ENCODE peak calls at places on chromosomes 11 and 22, in six cellular contexts. One of them, this sample, is unnamed. For H3K27me3, the result is how much of the 10 kb centered on the place peaks cover.

GRCh38 chr11:2779981-2780849 is 80.4 kb upstream of the KCNQ1OT1 start:
- DNase-seq in body of pancreas: peak
- DNase-seq in Peyer's patch: peak
- DNase-seq in lung: peak
- DNase-seq in AG04450: no peak
- DNase-seq in upper lobe of right lung: peak
- DNase-seq in this sample: no peak

GRCh38 chr11:111770581-111771134 is 4.5 kb upstream of the PPP2R1B start:
- DNase-seq in upper lobe of right lung: no peak
- DNase-seq in Peyer's patch: no peak
- DNase-seq in body of pancreas: no peak
- DNase-seq in AG04450: no peak
- DNase-seq in lung: no peak
- DNase-seq in this sample: no peak

GRCh38 chr11:45102810-45103621 is 43.4 kb upstream of the PRDM11 start:
- DNase-seq in lung: peak
- DNase-seq in Peyer's patch: peak
- DNase-seq in body of pancreas: peak
- DNase-seq in upper lobe of right lung: no peak
- DNase-seq in AG04450: no peak
- DNase-seq in this sample: peak

GRCh38 chr22:27748355-27749168 is 53.0 kb downstream of the MN1 start:
- DNase-seq in body of pancreas: peak
- DNase-seq in lung: no peak
- DNase-seq in Peyer's patch: no peak
- DNase-seq in upper lobe of right lung: peak
- DNase-seq in AG04450: no peak
- DNase-seq in this sample: no peak

GRCh38 chr11:57746920-57747319 is 4.7 kb downstream of the BTBD18 start:
- DNase-seq in Peyer's patch: no peak
- DNase-seq in upper lobe of right lung: no peak
- DNase-seq in body of pancreas: no peak
- DNase-seq in AG04450: no peak
- DNase-seq in lung: no peak
- DNase-seq in this sample: no peak

GRCh38 chr11:74139151-74139918 is 31.5 kb downstream of the C2CD3 start:
- DNase-seq in AG04450: no peak
- DNase-seq in upper lobe of right lung: no peak
- DNase-seq in Peyer's patch: no peak
- DNase-seq in body of pancreas: no peak
- DNase-seq in lung: no peak
- DNase-seq in this sample: no peak

GRCh38 chr22:23509571-23510302 is 70.4 kb downstream of the IGLL1 start:
- DNase-seq in upper lobe of right lung: no peak
- DNase-seq in lung: no peak
- DNase-seq in Peyer's patch: no peak
- DNase-seq in body of pancreas: no peak
- DNase-seq in AG04450: no peak
- DNase-seq in this sample: peak

GRCh38 chr11:87596176-87596575 is 558.4 kb downstream of the TMEM135 start:
- DNase-seq in AG04450: no peak
- DNase-seq in body of pancreas: no peak
- DNase-seq in upper lobe of right lung: no peak
- DNase-seq in Peyer's patch: no peak
- DNase-seq in lung: no peak
- DNase-seq in this sample: no peak

GRCh38 chr11:97979741-97980140 is 1041.0 kb upstream of the CNTN5 start:
- DNase-seq in AG04450: no peak
- DNase-seq in upper lobe of right lung: no peak
- DNase-seq in lung: no peak
- DNase-seq in body of pancreas: no peak
- DNase-seq in Peyer's patch: no peak
- DNase-seq in this sample: no peak

GRCh38 chr11:62033191-62034044 is 66.0 kb upstream of the FTH1 start:
- DNase-seq in Peyer's patch: no peak
- DNase-seq in AG04450: no peak
- DNase-seq in upper lobe of right lung: no peak
- DNase-seq in body of pancreas: peak
- DNase-seq in lung: no peak
- DNase-seq in this sample: no peak

GRCh38 chr11:64120951-64121569 is 44.9 kb downstream of the MACROD1 start:
- DNase-seq in AG04450: no peak
- DNase-seq in lung: no peak
- DNase-seq in body of pancreas: no peak
- DNase-seq in Peyer's patch: no peak
- DNase-seq in upper lobe of right lung: no peak
- DNase-seq in this sample: peak

GRCh38 chr22:39306456-39307361 is 12.7 kb downstream of the RPL3 start:
- DNase-seq in Peyer's patch: peak
- DNase-seq in AG04450: no peak
- DNase-seq in upper lobe of right lung: no peak
- DNase-seq in body of pancreas: peak
- DNase-seq in lung: no peak
- DNase-seq in this sample: peak

GRCh38 chr22:48786679-48786996 is 1041.0 kb downstream of the BRD1 start:
- DNase-seq in body of pancreas: no peak
- DNase-seq in Peyer's patch: no peak
- DNase-seq in upper lobe of right lung: no peak
- DNase-seq in lung: peak
- DNase-seq in AG04450: no peak
- DNase-seq in this sample: no peak

GRCh38 chr11:113906038-113906437 is 1.4 kb downstream of the HTR3B start:
- DNase-seq in body of pancreas: peak
- DNase-seq in Peyer's patch: no peak
- DNase-seq in lung: no peak
- DNase-seq in AG04450: peak
- DNase-seq in upper lobe of right lung: no peak
- DNase-seq in this sample: peak

GRCh38 chr11:61198948-61199523 is 4.3 kb upstream of the PGA3 start:
- DNase-seq in lung: no peak
- DNase-seq in body of pancreas: no peak
- DNase-seq in upper lobe of right lung: no peak
- DNase-seq in AG04450: no peak
- DNase-seq in Peyer's patch: no peak
- DNase-seq in this sample: no peak

GRCh38 chr11:116579857-116580727 is 192.7 kb downstream of the BUD13 start:
- DNase-seq in lung: no peak
- DNase-seq in body of pancreas: no peak
- DNase-seq in Peyer's patch: no peak
- DNase-seq in upper lobe of right lung: no peak
- DNase-seq in AG04450: no peak
- DNase-seq in this sample: no peak

GRCh38 chr11:116104480-116105174 is 600.4 kb upstream of the CADM1 start:
- DNase-seq in upper lobe of right lung: no peak
- DNase-seq in body of pancreas: no peak
- DNase-seq in AG04450: no peak
- DNase-seq in lung: no peak
- DNase-seq in Peyer's patch: no peak
- DNase-seq in this sample: no peak

GRCh38 chr11:83159901-83160865 is 3.3 kb downstream of the PCF11 start:
- DNase-seq in Peyer's patch: no peak
- DNase-seq in AG04450: no peak
- DNase-seq in upper lobe of right lung: no peak
- DNase-seq in body of pancreas: peak
- DNase-seq in lung: no peak
- DNase-seq in this sample: no peak

GRCh38 chr11:77062924-77063323 is 3.8 kb upstream of the CAPN5 start:
- DNase-seq in Peyer's patch: no peak
- DNase-seq in AG04450: no peak
- DNase-seq in body of pancreas: no peak
- DNase-seq in upper lobe of right lung: no peak
- DNase-seq in lung: no peak
- DNase-seq in this sample: no peak

GRCh38 chr11:57641426-57641825 is 8.3 kb downstream of the YPEL4 start:
- DNase-seq in body of pancreas: peak
- DNase-seq in upper lobe of right lung: no peak
- DNase-seq in Peyer's patch: no peak
- DNase-seq in lung: no peak
- DNase-seq in AG04450: peak
- DNase-seq in this sample: no peak

GRCh38 chr11:16404781-16405180 is 48.4 kb upstream of the SOX6 start:
- DNase-seq in lung: no peak
- DNase-seq in body of pancreas: no peak
- DNase-seq in AG04450: no peak
- DNase-seq in upper lobe of right lung: no peak
- DNase-seq in Peyer's patch: no peak
- DNase-seq in this sample: no peak

GRCh38 chr11:72574534-72575460 is 99.4 kb downstream of the PDE2A start:
- DNase-seq in lung: no peak
- DNase-seq in Peyer's patch: no peak
- DNase-seq in upper lobe of right lung: peak
- DNase-seq in body of pancreas: no peak
- DNase-seq in AG04450: no peak
- DNase-seq in this sample: peak
- TF ChIP-seq CTCF in lung: no peak
- TF ChIP-seq CTCF in Peyer's patch: no peak
- TF ChIP-seq CTCF in upper lobe of right lung: no peak
- TF ChIP-seq CTCF in body of pancreas: no peak
- TF ChIP-seq CTCF in AG04450: no peak
- TF ChIP-seq CTCF in this sample: no peak

DNA sequence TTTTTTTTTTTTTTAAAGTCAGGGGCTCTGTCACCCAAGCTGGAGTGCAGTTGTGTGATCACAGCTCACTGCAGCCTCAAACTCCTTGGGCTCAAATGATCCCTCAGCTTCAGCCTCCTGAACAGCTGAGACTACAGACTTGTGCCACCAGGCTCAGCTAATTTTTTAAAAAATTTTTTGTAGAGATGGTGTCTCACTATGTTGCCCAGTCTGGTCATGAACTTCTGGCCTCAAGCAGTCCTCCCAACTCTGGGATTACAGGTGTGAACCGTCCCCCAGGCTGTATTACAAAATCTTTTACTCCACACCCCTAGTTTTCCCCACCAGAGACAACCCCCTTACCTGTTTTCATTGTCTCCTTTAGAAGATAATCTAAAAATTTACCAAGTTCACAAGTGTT is 1.9 kb downstream of the CCDC117 start:
- DNase-seq in AG04450: no peak
- DNase-seq in lung: no peak
- DNase-seq in body of pancreas: no peak
- DNase-seq in Peyer's patch: no peak
- DNase-seq in upper lobe of right lung: no peak
- DNase-seq in this sample: no peak
- H3K27me3 ChIP-seq in AG04450: under half
- H3K27me3 ChIP-seq in lung: under half
- H3K27me3 ChIP-seq in body of pancreas: under half
- H3K27me3 ChIP-seq in Peyer's patch: under half
- H3K27me3 ChIP-seq in upper lobe of right lung: under half
- H3K27me3 ChIP-seq in this sample: under half

GRCh38 chr22:37069319-37069718 is 17.8 kb downstream of the KCTD17 start:
- DNase-seq in lung: no peak
- DNase-seq in Peyer's patch: no peak
- DNase-seq in body of pancreas: no peak
- DNase-seq in AG04450: no peak
- DNase-seq in upper lobe of right lung: no peak
- DNase-seq in this sample: no peak
- H3K4me3 ChIP-seq in lung: no peak
- H3K4me3 ChIP-seq in Peyer's patch: no peak
- H3K4me3 ChIP-seq in body of pancreas: no peak
- H3K4me3 ChIP-seq in AG04450: no peak
- H3K4me3 ChIP-seq in upper lobe of right lung: no peak
- H3K4me3 ChIP-seq in this sample: no peak

GRCh38 chr22:25702046-25702445 is 39.9 kb upstream of the MYO18B start:
- DNase-seq in upper lobe of right lung: no peak
- DNase-seq in body of pancreas: no peak
- DNase-seq in lung: no peak
- DNase-seq in AG04450: no peak
- DNase-seq in Peyer's patch: no peak
- DNase-seq in this sample: no peak
- TF ChIP-seq CTCF in upper lobe of right lung: peak
- TF ChIP-seq CTCF in body of pancreas: peak
- TF ChIP-seq CTCF in lung: peak
- TF ChIP-seq CTCF in AG04450: peak
- TF ChIP-seq CTCF in Peyer's patch: peak
- TF ChIP-seq CTCF in this sample: peak